ENCODE peak calls at places on chromosome 17, in six cellular contexts. One of them, this sample, is unnamed.

GRCh38 chr17:69761767-69762321 is 313.2 kb upstream of the KCNJ16 start:
- DNase-seq in progenitor cell of endocrine pancreas: no peak
- DNase-seq in type B pancreatic cell: no peak
- DNase-seq in B cell: no peak
- DNase-seq in uterus: no peak
- DNase-seq in sigmoid colon: no peak
- DNase-seq in this sample: no peak

GRCh38 chr17:44354582-44355309 is 8.9 kb downstream of the FAM171A2 start:
- DNase-seq in progenitor cell of endocrine pancreas: peak; percentile 70
- DNase-seq in type B pancreatic cell: no peak
- DNase-seq in B cell: peak; percentile 94
- DNase-seq in uterus: no peak
- DNase-seq in sigmoid colon: no peak
- DNase-seq in this sample: no peak

GRCh38 chr17:42761638-42762037 is 611 bp downstream of the RAMP2 start:
- DNase-seq in progenitor cell of endocrine pancreas: no peak
- DNase-seq in type B pancreatic cell: no peak
- DNase-seq in B cell: no peak
- DNase-seq in uterus: no peak
- DNase-seq in sigmoid colon: no peak
- DNase-seq in this sample: no peak

GRCh38 chr17:2828396-2829038 is 32.3 kb downstream of the RAP1GAP2 start:
- DNase-seq in progenitor cell of endocrine pancreas: peak; percentile 87
- DNase-seq in type B pancreatic cell: peak; percentile 88
- DNase-seq in B cell: peak; percentile 88
- DNase-seq in uterus: peak; percentile 36
- DNase-seq in sigmoid colon: peak; percentile 76
- DNase-seq in this sample: peak; percentile 92

GRCh38 chr17:79646721-79647455 is 36.0 kb upstream of the RBFOX3 start:
- DNase-seq in progenitor cell of endocrine pancreas: peak; percentile 7
- DNase-seq in type B pancreatic cell: peak; percentile 51
- DNase-seq in B cell: no peak
- DNase-seq in uterus: peak; percentile 9
- DNase-seq in sigmoid colon: peak; percentile 40
- DNase-seq in this sample: no peak

GRCh38 chr17:66952031-66952524 is 12.4 kb upstream of the CACNG4 start:
- DNase-seq in progenitor cell of endocrine pancreas: no peak
- DNase-seq in type B pancreatic cell: no peak
- DNase-seq in B cell: no peak
- DNase-seq in uterus: peak; percentile 19
- DNase-seq in sigmoid colon: no peak
- DNase-seq in this sample: no peak

GRCh38 chr17:44331249-44331760 is 6.7 kb upstream of the SLC25A39 start:
- DNase-seq in progenitor cell of endocrine pancreas: peak; percentile 60
- DNase-seq in type B pancreatic cell: no peak
- DNase-seq in B cell: peak; percentile 64
- DNase-seq in uterus: peak; percentile 72
- DNase-seq in sigmoid colon: no peak
- DNase-seq in this sample: no peak

GRCh38 chr17:62188713-62189112 is 123.6 kb upstream of the MED13 start:
- DNase-seq in progenitor cell of endocrine pancreas: no peak
- DNase-seq in type B pancreatic cell: no peak
- DNase-seq in B cell: no peak
- DNase-seq in uterus: no peak
- DNase-seq in sigmoid colon: no peak
- DNase-seq in this sample: no peak

GRCh38 chr17:80265205-80266068 is 4.8 kb downstream of the RNF213 start:
- DNase-seq in progenitor cell of endocrine pancreas: no peak
- DNase-seq in type B pancreatic cell: no peak
- DNase-seq in B cell: no peak
- DNase-seq in uterus: no peak
- DNase-seq in sigmoid colon: no peak
- DNase-seq in this sample: no peak

GRCh38 chr17:54899721-54900456 is 763 bp upstream of the TOM1L1 start:
- DNase-seq in progenitor cell of endocrine pancreas: no peak
- DNase-seq in type B pancreatic cell: no peak
- DNase-seq in B cell: no peak
- DNase-seq in uterus: no peak
- DNase-seq in sigmoid colon: no peak
- DNase-seq in this sample: no peak

GRCh38 chr17:8941980-8942617 is 23.4 kb downstream of the PIK3R5 start:
- DNase-seq in progenitor cell of endocrine pancreas: no peak
- DNase-seq in type B pancreatic cell: peak; percentile 54
- DNase-seq in B cell: no peak
- DNase-seq in uterus: no peak
- DNase-seq in sigmoid colon: no peak
- DNase-seq in this sample: no peak

GRCh38 chr17:38579934-38580333 is 25.8 kb downstream of the SRCIN1 start:
- DNase-seq in progenitor cell of endocrine pancreas: no peak
- DNase-seq in type B pancreatic cell: no peak
- DNase-seq in B cell: no peak
- DNase-seq in uterus: peak; percentile 24
- DNase-seq in sigmoid colon: no peak
- DNase-seq in this sample: no peak

DNA sequence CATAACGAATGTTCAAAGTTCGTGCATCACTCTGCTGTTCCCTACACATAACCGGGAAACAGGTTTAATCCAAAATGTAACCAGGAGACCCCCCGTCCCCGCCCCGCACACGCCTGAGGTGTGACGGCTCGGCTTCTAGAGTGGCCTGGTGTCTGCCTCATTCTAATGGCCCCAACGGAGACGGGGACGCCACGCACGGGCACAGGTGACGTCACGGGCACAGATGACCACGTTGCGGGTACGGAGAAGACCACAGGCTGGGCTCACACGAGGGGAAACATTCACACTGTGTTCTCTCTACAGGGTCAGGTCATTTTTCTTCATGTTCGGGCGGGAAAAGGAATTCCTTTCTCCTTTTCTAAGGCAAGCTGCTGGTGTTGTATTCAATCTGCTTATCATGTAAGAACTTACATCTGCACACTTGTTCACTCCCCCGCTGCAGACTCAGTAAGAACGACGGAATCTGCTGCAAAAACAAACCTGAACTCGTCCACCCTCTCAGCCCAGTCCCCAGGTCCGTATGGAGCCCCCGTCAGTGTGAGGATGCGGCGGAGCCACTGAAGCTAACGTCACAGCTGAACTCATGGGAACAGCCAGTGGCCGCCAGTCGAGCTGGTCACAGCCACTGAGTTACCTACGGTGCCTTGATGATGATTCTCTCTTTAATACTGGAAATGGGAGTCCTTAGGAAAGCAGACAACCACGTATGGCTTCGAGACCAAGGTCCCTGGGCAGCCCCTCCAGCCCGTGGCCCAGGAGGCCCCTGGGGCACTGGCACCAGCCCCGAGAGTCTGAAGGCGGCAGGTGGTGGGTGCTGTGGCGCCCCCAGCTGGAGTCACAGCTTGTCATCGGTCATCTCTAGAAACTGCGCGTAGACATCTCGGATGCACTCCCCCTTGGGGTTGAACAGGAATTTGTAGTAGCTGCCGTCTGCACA is 32.9 kb downstream of the WDR45B start:
- DNase-seq in progenitor cell of endocrine pancreas: no peak
- DNase-seq in type B pancreatic cell: no peak
- DNase-seq in B cell: no peak
- DNase-seq in uterus: no peak
- DNase-seq in sigmoid colon: no peak
- DNase-seq in this sample: no peak
- TF ChIP-seq CTCF in progenitor cell of endocrine pancreas: peak; percentile 21
- TF ChIP-seq CTCF in type B pancreatic cell: peak; percentile 26
- TF ChIP-seq CTCF in B cell: no peak
- TF ChIP-seq CTCF in uterus: no peak
- TF ChIP-seq CTCF in sigmoid colon: no peak
- TF ChIP-seq CTCF in this sample: no peak

GRCh38 chr17:59899099-59899498 is 6.2 kb downstream of the RPS6KB1 start:
- DNase-seq in progenitor cell of endocrine pancreas: no peak
- DNase-seq in type B pancreatic cell: no peak
- DNase-seq in B cell: no peak
- DNase-seq in uterus: no peak
- DNase-seq in sigmoid colon: no peak
- DNase-seq in this sample: no peak
- TF ChIP-seq CTCF in progenitor cell of endocrine pancreas: no peak
- TF ChIP-seq CTCF in type B pancreatic cell: no peak
- TF ChIP-seq CTCF in B cell: peak; percentile 59
- TF ChIP-seq CTCF in uterus: peak; percentile 25
- TF ChIP-seq CTCF in sigmoid colon: no peak
- TF ChIP-seq CTCF in this sample: peak; percentile 33

DNA sequence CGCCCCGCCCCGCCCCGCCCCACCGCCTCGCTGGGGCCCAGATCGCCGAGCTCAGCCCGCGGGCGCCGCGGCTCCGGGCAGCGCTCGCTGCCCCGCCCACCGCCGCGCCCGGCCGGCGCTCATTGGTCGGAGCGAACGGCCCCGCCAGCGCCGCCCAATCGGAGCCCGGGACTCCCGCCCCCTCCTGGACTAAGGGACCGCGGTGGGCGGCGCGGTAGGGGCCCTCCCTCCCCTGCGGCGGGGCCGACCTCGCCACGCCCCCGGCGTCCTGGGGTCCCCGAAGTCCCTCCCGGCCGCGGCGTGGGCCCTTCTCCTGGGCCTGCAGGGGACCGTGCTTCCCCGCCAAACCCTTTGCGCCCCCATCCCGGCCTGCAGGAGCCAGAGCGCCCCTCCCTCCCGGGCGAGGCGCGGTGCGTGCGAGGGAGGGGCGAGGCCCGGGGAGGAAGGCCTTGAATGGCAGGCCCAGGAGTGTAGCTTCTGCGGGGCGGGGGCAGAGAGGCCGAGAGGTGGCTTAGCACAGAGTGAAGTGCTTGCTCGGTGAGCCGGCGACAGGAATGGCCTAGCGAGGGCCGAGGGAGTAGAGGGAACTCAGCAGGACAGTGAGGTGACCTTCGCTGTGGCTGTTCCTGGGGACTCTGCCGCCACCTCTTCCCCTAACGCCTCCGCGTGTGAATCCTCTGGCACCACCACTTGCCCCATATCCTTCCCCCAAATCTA is at the start of gene CAMKK1:
- DNase-seq in progenitor cell of endocrine pancreas: peak; percentile 81
- DNase-seq in type B pancreatic cell: peak; percentile 88
- DNase-seq in B cell: peak; percentile 100
- DNase-seq in uterus: peak; percentile 86
- DNase-seq in sigmoid colon: peak; percentile 95
- DNase-seq in this sample: peak; percentile 91
- TF ChIP-seq CTCF in progenitor cell of endocrine pancreas: no peak
- TF ChIP-seq CTCF in type B pancreatic cell: peak; percentile 21
- TF ChIP-seq CTCF in B cell: no peak
- TF ChIP-seq CTCF in uterus: no peak
- TF ChIP-seq CTCF in sigmoid colon: no peak
- TF ChIP-seq CTCF in this sample: no peak

GRCh38 chr17:21129023-21129681 is 2.4 kb downstream of the DHRS7B start:
- DNase-seq in progenitor cell of endocrine pancreas: no peak
- DNase-seq in type B pancreatic cell: no peak
- DNase-seq in B cell: no peak
- DNase-seq in uterus: peak; percentile 32
- DNase-seq in sigmoid colon: no peak
- DNase-seq in this sample: no peak
- TF ChIP-seq CTCF in progenitor cell of endocrine pancreas: peak; percentile 21
- TF ChIP-seq CTCF in type B pancreatic cell: peak; percentile 47
- TF ChIP-seq CTCF in B cell: no peak
- TF ChIP-seq CTCF in uterus: peak; percentile 60
- TF ChIP-seq CTCF in sigmoid colon: peak; percentile 31
- TF ChIP-seq CTCF in this sample: peak; percentile 45